ENCODE peak calls at places on chromosomes 12 and 14, in four cellular contexts. T, A, X and U are unnamed samples. For H3K9me3, the result is how much of the 10 kb centered on the place peaks cover.

GRCh38 chr14:104554088-104554607 is 25.4 kb upstream of the C14orf180 start:
- DNase-seq in T (no peak), A (no peak), X (no peak), U (no peak)

GRCh38 chr12:6765634-6766581 is at the start of gene PTMS:
- DNase-seq in T (peak), A (peak), X (no peak), U (peak)

GRCh38 chr14:24565766-24566165 is 10.3 kb downstream of the CTSG start:
- DNase-seq in T (no peak), A (no peak), X (no peak), U (no peak)

GRCh38 chr12:3170423-3171194 is 93.4 kb downstream of the TSPAN9 start:
- DNase-seq in T (peak), A (peak), X (no peak), U (no peak)

GRCh38 chr12:55707841-55708694 is at the start of gene ITGA7:
- DNase-seq in T (peak), A (no peak), X (peak), U (peak)

GRCh38 chr12:124556896-124557501 is 10.4 kb downstream of the NCOR2 start:
- DNase-seq in T (no peak), A (no peak), X (no peak), U (no peak)

GRCh38 chr12:94640134-94640928 is 10.0 kb downstream of the TMCC3 start:
- DNase-seq in T (peak), A (peak), X (peak), U (no peak)

GRCh38 chr14:91729756-91730155 is 2.1 kb downstream of the CATSPERB start:
- DNase-seq in T (no peak), A (no peak), X (no peak), U (no peak)

GRCh38 chr12:76274699-76275098 is 73.5 kb downstream of the BBS10 start:
- DNase-seq in T (peak), A (peak), X (no peak), U (no peak)

GRCh38 chr12:6966351-6966750 is 4.1 kb downstream of the PHB2 start:
- DNase-seq in T (no peak), A (no peak), X (peak), U (no peak)

GRCh38 chr12:128056299-128056885 is 210.6 kb upstream of the TMEM132C start:
- DNase-seq in T (no peak), A (no peak), X (no peak), U (no peak)

GRCh38 chr14:101783260-101784016 is 21.9 kb downstream of the PPP2R5C start:
- DNase-seq in T (no peak), A (no peak), X (no peak), U (no peak)

GRCh38 chr12:94242871-94243270 is 94.5 kb downstream of the PLXNC1 start:
- DNase-seq in T (no peak), A (no peak), X (no peak), U (no peak)

GRCh38 chr12:56358836-56359532 is 923 bp downstream of the STAT2 start:
- DNase-seq in T (peak), A (peak), X (peak), U (peak)

GRCh38 chr12:106586535-106586802 is 3.7 kb downstream of the RFX4 start:
- DNase-seq in T (no peak), A (no peak), X (no peak), U (no peak)

GRCh38 chr14:49879683-49880204 is 13.1 kb upstream of the ARF6 start:
- DNase-seq in T (peak), A (peak), X (peak), U (no peak)

GRCh38 chr12:104704224-104704623 is 247.5 kb downstream of the CHST11 start:
- DNase-seq in T (no peak), A (no peak), X (no peak), U (no peak)

GRCh38 chr14:75303415-75303814 is 24.8 kb downstream of the FOS start:
- DNase-seq in T (peak), A (peak), X (peak), U (no peak)

GRCh38 chr12:94535614-94535932 is 75.9 kb upstream of the CEP83 start:
- DNase-seq in T (no peak), A (no peak), X (no peak), U (no peak)

GRCh38 chr14:61623927-61624326 is 71.4 kb upstream of the HIF1A start:
- DNase-seq in T (no peak), A (peak), X (no peak), U (no peak)

GRCh38 chr12:71900091-71900490 is 38.6 kb upstream of the TPH2 start:
- DNase-seq in T (no peak), A (peak), X (no peak), U (no peak)

GRCh38 chr14:76776306-76777251 is 15.3 kb downstream of the VASH1 start:
- DNase-seq in T (no peak), A (no peak), X (no peak), U (no peak)

GRCh38 chr12:79482323-79482722 is 208.4 kb downstream of the PAWR start:
- DNase-seq in T (no peak), A (no peak), X (no peak), U (no peak)

GRCh38 chr12:4224211-4224878 is 49.2 kb upstream of the CCND2 start:
- DNase-seq in T (no peak), A (no peak), X (no peak), U (no peak)
- H3K4me3 ChIP-seq in T (no peak), A (no peak), X (no peak), U (no peak)

GRCh38 chr12:130286741-130287140 is 50.9 kb upstream of the PIWIL1 start:
- DNase-seq in T (no peak), A (no peak), X (no peak), U (no peak)

GRCh38 chr12:130290114-130290513 is 47.6 kb upstream of the PIWIL1 start:
- DNase-seq in T (no peak), A (no peak), X (no peak), U (no peak)

GRCh38 chr12:130281157-130281799 is 56.4 kb upstream of the PIWIL1 start:
- DNase-seq in T (no peak), A (no peak), X (no peak), U (peak)

GRCh38 chr12:130288201-130288600 is 49.5 kb upstream of the PIWIL1 start:
- DNase-seq in T (no peak), A (no peak), X (no peak), U (no peak)

GRCh38 chr12:130286041-130286440 is 51.6 kb upstream of the PIWIL1 start:
- DNase-seq in T (no peak), A (no peak), X (no peak), U (no peak)
- TF ChIP-seq CTCF in T (no peak), A (no peak), X (no peak), U (no peak)

GRCh38 chr14:69819607-69820006 is 22.6 kb upstream of the SLC10A1 start:
- DNase-seq in T (no peak), A (no peak), X (no peak), U (no peak)
- H3K9me3 ChIP-seq in T (under half), A (under half), X (under half), U (under half)

DNA sequence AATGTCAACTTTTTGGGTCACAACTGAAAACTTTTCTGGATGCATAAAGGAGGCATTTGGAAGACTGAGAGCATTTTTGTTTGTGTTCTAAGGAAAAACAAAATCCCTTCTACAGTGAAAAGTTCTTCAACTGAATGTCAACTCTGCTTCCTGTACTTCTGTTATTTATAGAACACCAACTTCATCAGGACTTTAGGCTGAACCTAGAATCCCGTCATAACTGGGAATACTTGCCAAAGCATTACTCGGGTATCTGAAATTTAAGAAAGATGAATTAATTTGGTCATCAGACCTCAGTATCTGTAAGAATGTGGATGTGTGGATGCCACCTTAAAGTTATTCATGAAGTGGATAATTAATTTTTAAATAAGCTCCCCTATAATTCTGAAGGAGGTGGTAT is 73.2 kb downstream of the FERMT2 start:
- DNase-seq in T (peak), A (peak), X (no peak), U (no peak)
- H3K4me3 ChIP-seq in T (no peak), A (no peak), X (no peak), U (no peak)